ENCODE peak calls at places on chromosomes 1 and 21, in six cellular contexts. H is fibroblast of villous mesenchyme; L is hepatocyte; X is lower leg skin; Q is ovary; T is CD8-positive, alpha-beta memory T cell. D is an unnamed sample.

GRCh38 chr1:157359309-157360020 is 192.8 kb downstream of the FCRL5 start:
- DNase-seq in H (no peak), L (peak), X (no peak), Q (no peak), T (no peak), D (no peak)

GRCh38 chr21:42062543-42063022 is 8.5 kb upstream of the UMODL1 start:
- DNase-seq in H (no peak), L (no peak), X (peak), Q (no peak), T (peak), D (no peak)

GRCh38 chr1:5399771-5400170 is 592.5 kb downstream of the NPHP4 start:
- DNase-seq in H (no peak), L (no peak), X (no peak), Q (no peak), T (no peak), D (no peak)

GRCh38 chr1:27007909-27008582 is 4.6 kb downstream of the TENT5B start:
- DNase-seq in H (peak), L (peak), X (no peak), Q (no peak), T (no peak), D (no peak)

GRCh38 chr1:64476251-64476952 is 6.5 kb downstream of the CACHD1 start:
- DNase-seq in H (peak), L (peak), X (no peak), Q (peak), T (no peak), D (peak)

GRCh38 chr1:226597616-226598454 is 49.3 kb downstream of the STUM start:
- DNase-seq in H (no peak), L (no peak), X (no peak), Q (peak), T (no peak), D (no peak)

GRCh38 chr1:11874624-11875023 is 15.9 kb upstream of the NPPB start:
- DNase-seq in H (no peak), L (no peak), X (no peak), Q (no peak), T (no peak), D (no peak)

GRCh38 chr1:170586321-170586855 is 54.4 kb downstream of the GORAB start:
- DNase-seq in H (peak), L (peak), X (peak), Q (peak), T (no peak), D (peak)

GRCh38 chr1:32981003-32981909 is 16.6 kb upstream of the RNF19B start:
- DNase-seq in H (peak), L (no peak), X (no peak), Q (no peak), T (peak), D (peak)

GRCh38 chr1:6028042-6028895 is 17.4 kb upstream of the KCNAB2 start:
- DNase-seq in H (no peak), L (no peak), X (peak), Q (no peak), T (peak), D (no peak)

GRCh38 chr21:43854773-43855633 is 10.0 kb upstream of the AGPAT3 start:
- DNase-seq in H (peak), L (peak), X (no peak), Q (no peak), T (no peak), D (no peak)

GRCh38 chr21:42624936-42625335 is 28.5 kb upstream of the PDE9A start:
- DNase-seq in H (no peak), L (no peak), X (peak), Q (no peak), T (no peak), D (no peak)

GRCh38 chr1:200379431-200379755 is 30.4 kb downstream of the ZNF281 start:
- DNase-seq in H (peak), L (peak), X (no peak), Q (no peak), T (no peak), D (peak)

GRCh38 chr1:198876371-198876871 is 237.6 kb downstream of the PTPRC start:
- DNase-seq in H (no peak), L (no peak), X (no peak), Q (no peak), T (no peak), D (no peak)

GRCh38 chr1:41492341-41492848 is 7.9 kb upstream of the EDN2 start:
- DNase-seq in H (no peak), L (no peak), X (no peak), Q (no peak), T (no peak), D (peak)

GRCh38 chr1:204991342-204991844 is 51.6 kb upstream of the CNTN2 start:
- DNase-seq in H (no peak), L (no peak), X (no peak), Q (no peak), T (no peak), D (no peak)

GRCh38 chr1:27307851-27308598 is 13.9 kb upstream of the TMEM222 start:
- DNase-seq in H (no peak), L (no peak), X (no peak), Q (no peak), T (no peak), D (no peak)

GRCh38 chr1:58162952-58163550 is 383.5 kb downstream of the OMA1 start:
- DNase-seq in H (peak), L (peak), X (no peak), Q (peak), T (no peak), D (peak)

GRCh38 chr1:228084797-228085196 is 2.3 kb downstream of the ARF1 start:
- DNase-seq in H (no peak), L (no peak), X (no peak), Q (no peak), T (no peak), D (no peak)

GRCh38 chr21:26169061-26169610 is 1.4 kb downstream of the APP start:
- DNase-seq in H (peak), L (peak), X (no peak), Q (peak), T (peak), D (peak)

GRCh38 chr1:88888755-88889154 is 2.6 kb downstream of the GTF2B start:
- DNase-seq in H (no peak), L (no peak), X (no peak), Q (no peak), T (peak), D (no peak)

GRCh38 chr1:36203554-36204346 is 20.5 kb upstream of the THRAP3 start:
- DNase-seq in H (peak), L (peak), X (peak), Q (peak), T (no peak), D (peak)

GRCh38 chr1:194331758-194332157 is 1145.3 kb upstream of the B3GALT2 start:
- DNase-seq in H (no peak), L (no peak), X (no peak), Q (no peak), T (no peak), D (peak)

GRCh38 chr1:85560305-85560704 is 20.3 kb upstream of the CCN1 start:
- DNase-seq in H (no peak), L (no peak), X (no peak), Q (no peak), T (no peak), D (no peak)

GRCh38 chr1:115136106-115136505 is 46.8 kb upstream of the TSPAN2 start:
- DNase-seq in H (no peak), L (no peak), X (no peak), Q (no peak), T (no peak), D (no peak)

GRCh38 chr1:61887076-61887867 is 145.0 kb downstream of the PATJ start:
- DNase-seq in H (no peak), L (no peak), X (no peak), Q (no peak), T (no peak), D (peak)

GRCh38 chr1:232704694-232705680 is 75.1 kb upstream of the SIPA1L2 start:
- DNase-seq in H (peak), L (peak), X (peak), Q (peak), T (no peak), D (peak)

GRCh38 chr1:93681095-93681548 is 515 bp downstream of the BCAR3 start:
- DNase-seq in H (peak), L (peak), X (peak), Q (peak), T (no peak), D (no peak)

GRCh38 chr1:30816211-30817082 is 58.9 kb upstream of the LAPTM5 start:
- DNase-seq in H (peak), L (peak), X (no peak), Q (peak), T (no peak), D (peak)

GRCh38 chr1:178665579-178665978 is 59.5 kb upstream of the RALGPS2 start:
- DNase-seq in H (no peak), L (no peak), X (no peak), Q (no peak), T (no peak), D (no peak)

GRCh38 chr21:42929969-42930368 is 4.5 kb upstream of the ERVH48-1 start:
- DNase-seq in H (no peak), L (no peak), X (no peak), Q (no peak), T (no peak), D (no peak)

GRCh38 chr1:18302788-18303413 is 177.8 kb upstream of the KLHDC7A start:
- DNase-seq in H (no peak), L (no peak), X (no peak), Q (no peak), T (no peak), D (no peak)

GRCh38 chr1:223091928-223092327 is 51.1 kb downstream of the TLR5 start:
- DNase-seq in H (no peak), L (no peak), X (no peak), Q (no peak), T (no peak), D (no peak)

GRCh38 chr1:205700865-205701401 is 20.6 kb upstream of the SLC45A3 start:
- DNase-seq in H (no peak), L (no peak), X (peak), Q (peak), T (no peak), D (peak)

GRCh38 chr1:5975133-5975880 is 16.9 kb downstream of the NPHP4 start:
- DNase-seq in H (peak), L (peak), X (no peak), Q (peak), T (peak), D (peak)

GRCh38 chr1:172135923-172136610 is 284.4 kb upstream of the C1orf105 start:
- DNase-seq in H (peak), L (no peak), X (no peak), Q (no peak), T (no peak), D (peak)

GRCh38 chr1:89047734-89048133 is 17.3 kb downstream of the GBP1 start:
- DNase-seq in H (peak), L (no peak), X (no peak), Q (no peak), T (no peak), D (peak)

GRCh38 chr1:32926562-32926961 is 25.4 kb upstream of the TMEM54 start:
- DNase-seq in H (no peak), L (no peak), X (no peak), Q (no peak), T (no peak), D (no peak)

DNA sequence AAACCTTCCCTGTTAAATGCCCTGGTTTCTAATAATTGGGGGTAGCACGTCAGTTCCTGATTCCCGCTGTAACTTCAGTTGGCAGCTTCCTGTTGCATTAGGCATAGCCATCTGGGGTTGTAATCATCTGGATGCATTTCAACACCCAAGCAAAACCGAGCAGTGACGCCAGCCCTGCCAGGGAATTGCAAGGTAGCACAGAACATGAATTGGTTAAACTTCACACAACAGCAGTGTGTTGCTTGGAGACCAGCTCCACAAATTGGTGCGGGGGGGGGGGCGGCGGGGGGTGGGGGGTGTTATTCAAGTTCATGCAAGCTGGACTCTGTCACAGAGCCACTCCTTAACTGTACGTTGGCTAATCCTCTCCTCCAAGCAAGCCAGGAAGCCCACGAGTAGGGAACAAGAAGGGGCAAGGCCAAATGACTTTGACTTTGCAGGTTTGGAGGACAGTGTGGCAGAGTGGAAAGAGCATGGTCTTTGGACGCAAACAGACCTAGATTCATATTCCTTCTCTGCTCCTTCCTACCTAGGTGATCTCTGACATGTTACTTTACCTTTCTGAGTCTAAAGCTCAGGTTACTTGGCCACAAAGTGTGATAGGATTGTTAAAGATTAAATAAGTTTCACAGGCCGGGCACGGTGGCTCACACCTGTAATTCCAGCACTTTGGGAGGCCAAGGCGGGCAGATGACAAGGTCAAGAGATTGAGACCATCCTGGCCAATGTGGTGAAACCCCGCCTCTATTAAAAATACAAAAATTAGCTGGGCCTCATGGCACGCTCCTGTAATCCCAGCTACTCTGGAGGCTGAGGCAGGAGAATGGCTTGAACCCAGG is 4.7 kb downstream of the LAX1 start:
- DNase-seq in H (peak), L (peak), X (peak), Q (peak), T (no peak), D (peak)
- H3K4me3 ChIP-seq in H (no peak), L (no peak), X (no peak), Q (no peak), T (no peak), D (no peak)

GRCh38 chr1:47996060-47996405 is 1.2 kb downstream of the TRABD2B start:
- DNase-seq in H (no peak), L (no peak), X (no peak), Q (no peak), T (no peak), D (no peak)

GRCh38 chr1:47993881-47994625 is 3.1 kb downstream of the TRABD2B start:
- DNase-seq in H (no peak), L (no peak), X (no peak), Q (no peak), T (no peak), D (no peak)

GRCh38 chr1:47997289-47998200 is at the start of gene TRABD2B:
- DNase-seq in H (peak), L (peak), X (peak), Q (peak), T (peak), D (peak)

GRCh38 chr1:47996406-47997226 is 569 bp downstream of the TRABD2B start:
- DNase-seq in H (no peak), L (peak), X (peak), Q (peak), T (no peak), D (no peak)

DNA sequence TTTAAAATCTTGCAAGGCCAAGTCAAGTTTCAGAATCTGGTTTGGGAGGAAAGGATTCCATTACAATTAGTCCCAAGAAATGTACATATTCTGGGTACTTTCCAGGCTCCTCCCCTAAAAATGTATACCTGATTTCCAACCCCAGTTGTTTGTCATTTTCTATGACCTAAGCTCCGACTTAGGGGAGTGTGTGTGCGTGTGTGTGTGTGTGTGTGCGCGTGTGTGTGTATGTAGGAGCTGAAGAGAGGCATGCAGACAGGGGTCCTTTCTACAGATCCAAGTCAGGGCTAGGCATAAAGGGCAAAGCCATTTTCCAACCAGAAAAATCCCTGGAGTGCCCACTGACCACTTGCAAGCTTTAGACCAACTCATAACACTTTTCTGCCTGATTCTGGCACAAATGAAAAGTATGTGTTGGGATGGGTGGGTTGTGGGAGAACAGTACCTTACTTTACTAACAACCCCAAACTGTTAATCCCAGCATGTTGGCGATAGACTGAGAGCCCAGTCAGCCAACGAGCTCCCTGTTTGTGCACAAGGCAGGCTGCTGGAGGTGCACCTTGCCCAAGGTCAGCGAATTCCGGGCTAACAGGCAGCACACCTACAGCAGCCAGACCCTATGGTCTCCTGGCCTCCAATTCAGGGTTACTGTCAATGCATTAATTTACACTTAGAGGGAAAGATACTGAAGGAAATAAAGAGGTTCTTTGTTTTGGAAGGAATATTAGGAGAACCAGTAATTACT is 1.7 kb downstream of the TRABD2B start:
- DNase-seq in H (no peak), L (no peak), X (no peak), Q (no peak), T (no peak), D (no peak)
- H3K4me3 ChIP-seq in H (no peak), L (peak), X (no peak), Q (no peak), T (no peak), D (no peak)

DNA sequence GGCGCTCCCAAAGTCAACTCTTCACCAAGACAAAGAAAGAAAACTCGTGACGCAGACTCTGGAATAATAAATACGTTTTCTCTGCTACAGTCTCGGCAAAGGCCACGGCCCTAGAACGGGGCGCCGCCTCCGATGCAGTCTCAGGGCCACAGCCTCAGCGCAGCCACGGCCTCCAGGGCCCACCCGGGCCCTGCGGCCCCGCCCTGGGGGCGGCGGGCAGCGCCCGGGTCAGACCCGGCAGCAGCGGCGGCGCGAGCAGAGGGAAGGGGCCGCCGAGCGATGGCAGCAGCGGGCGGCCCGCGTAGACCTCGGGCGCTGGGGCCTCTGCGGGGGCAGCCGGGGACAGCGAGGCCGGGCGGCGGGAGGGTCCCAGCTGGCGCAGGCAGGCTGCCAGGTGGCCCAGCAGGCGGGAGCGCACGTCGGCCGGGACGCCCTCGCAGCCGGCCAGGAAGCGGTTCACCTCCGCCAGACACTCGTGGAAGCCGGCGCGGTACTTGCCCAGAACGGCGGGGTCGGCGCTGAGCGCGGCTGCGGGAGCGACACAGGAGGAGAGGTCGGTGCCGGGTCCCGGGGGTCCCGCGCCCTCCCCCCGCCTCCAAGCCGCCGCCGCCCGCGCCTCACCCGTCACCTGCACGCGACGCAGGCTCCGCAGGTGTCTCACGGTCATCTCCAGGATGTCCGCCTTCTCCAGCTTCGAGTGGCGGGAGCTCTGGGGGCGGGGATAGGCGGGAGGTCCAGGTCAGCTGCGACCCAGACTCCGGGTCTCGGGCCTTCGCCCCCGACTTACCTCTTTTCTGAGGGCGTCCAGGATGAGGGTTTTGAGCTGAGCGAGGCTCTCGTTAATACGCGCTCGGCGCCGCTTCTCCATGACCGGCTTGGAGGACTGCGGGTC is 746 bp downstream of the HES4 start:
- DNase-seq in H (no peak), L (peak), X (peak), Q (no peak), T (no peak), D (peak)
- H3K4me3 ChIP-seq in H (peak), L (peak), X (peak), Q (peak), T (no peak), D (peak)

GRCh38 chr1:50023292-50024159 is at the start of gene AGBL4:
- DNase-seq in H (no peak), L (no peak), X (peak), Q (peak), T (no peak), D (peak)
- H3K4me3 ChIP-seq in H (peak), L (no peak), X (peak), Q (peak), T (no peak), D (peak)

GRCh38 chr1:1020415-1021009 is 592 bp downstream of the AGRN start:
- DNase-seq in H (no peak), L (peak), X (no peak), Q (no peak), T (peak), D (no peak)

GRCh38 chr1:1021860-1022259 is 1.9 kb downstream of the AGRN start:
- DNase-seq in H (no peak), L (no peak), X (no peak), Q (no peak), T (no peak), D (no peak)

GRCh38 chr1:1021010-1021845 is 1.3 kb downstream of the AGRN start:
- DNase-seq in H (peak), L (peak), X (no peak), Q (no peak), T (no peak), D (peak)

GRCh38 chr1:1019122-1019999 is 559 bp upstream of the AGRN start:
- DNase-seq in H (peak), L (peak), X (peak), Q (peak), T (peak), D (peak)

DNA sequence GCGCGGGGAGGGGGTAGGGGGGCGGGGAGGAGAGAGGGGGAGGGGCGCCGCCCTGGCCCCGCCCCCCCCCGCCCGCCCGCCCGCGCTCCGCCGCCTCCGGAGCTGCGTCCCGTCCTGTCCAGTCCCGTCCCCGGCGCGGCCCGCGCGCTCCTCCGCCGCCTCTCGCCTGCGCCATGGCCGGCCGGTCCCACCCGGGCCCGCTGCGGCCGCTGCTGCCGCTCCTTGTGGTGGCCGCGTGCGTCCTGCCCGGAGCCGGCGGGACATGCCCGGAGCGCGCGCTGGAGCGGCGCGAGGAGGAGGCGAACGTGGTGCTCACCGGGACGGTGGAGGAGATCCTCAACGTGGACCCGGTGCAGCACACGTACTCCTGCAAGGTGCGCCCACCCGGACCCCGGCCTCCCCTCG is at the start of gene AGRN:
- DNase-seq in H (peak), L (no peak), X (no peak), Q (no peak), T (peak), D (no peak)
- H3K4me3 ChIP-seq in H (peak), L (peak), X (peak), Q (peak), T (no peak), D (peak)